ENCODE peak calls at places on chromosomes 12 and 14, in nine cellular contexts. One of them, this sample, is unnamed.

GRCh38 chr14:74963705-74964271 is 8.4 kb upstream of the PGF start:
- DNase-seq in body of pancreas: no peak
- DNase-seq in CD8-positive, alpha-beta memory T cell: no peak
- DNase-seq in upper lobe of left lung: no peak
- DNase-seq in effector memory CD4-positive, alpha-beta T cell: no peak
- DNase-seq in neuronal stem cell: no peak
- DNase-seq in Peyer's patch: no peak
- DNase-seq in PC-3: no peak
- DNase-seq in A549: no peak
- DNase-seq in this sample: no peak

GRCh38 chr12:10190558-10191388 is 11.9 kb downstream of the TMEM52B start:
- DNase-seq in body of pancreas: peak
- DNase-seq in CD8-positive, alpha-beta memory T cell: peak
- DNase-seq in upper lobe of left lung: no peak
- DNase-seq in effector memory CD4-positive, alpha-beta T cell: no peak
- DNase-seq in neuronal stem cell: no peak
- DNase-seq in Peyer's patch: no peak
- DNase-seq in PC-3: peak
- DNase-seq in A549: peak
- DNase-seq in this sample: no peak

GRCh38 chr12:14256555-14257169 is 108.8 kb upstream of the ATF7IP start:
- DNase-seq in body of pancreas: peak
- DNase-seq in CD8-positive, alpha-beta memory T cell: peak
- DNase-seq in upper lobe of left lung: no peak
- DNase-seq in effector memory CD4-positive, alpha-beta T cell: peak
- DNase-seq in neuronal stem cell: peak
- DNase-seq in Peyer's patch: peak
- DNase-seq in PC-3: peak
- DNase-seq in A549: peak
- DNase-seq in this sample: no peak

GRCh38 chr12:98007963-98008362 is 507.4 kb upstream of the TMPO start:
- DNase-seq in body of pancreas: no peak
- DNase-seq in CD8-positive, alpha-beta memory T cell: no peak
- DNase-seq in upper lobe of left lung: no peak
- DNase-seq in effector memory CD4-positive, alpha-beta T cell: no peak
- DNase-seq in neuronal stem cell: no peak
- DNase-seq in Peyer's patch: no peak
- DNase-seq in PC-3: no peak
- DNase-seq in A549: no peak
- DNase-seq in this sample: no peak

GRCh38 chr14:94213021-94213420 is 38.9 kb downstream of the PPP4R4 start:
- DNase-seq in body of pancreas: no peak
- DNase-seq in CD8-positive, alpha-beta memory T cell: no peak
- DNase-seq in upper lobe of left lung: no peak
- DNase-seq in effector memory CD4-positive, alpha-beta T cell: no peak
- DNase-seq in neuronal stem cell: no peak
- DNase-seq in Peyer's patch: no peak
- DNase-seq in PC-3: peak
- DNase-seq in A549: no peak
- DNase-seq in this sample: peak

GRCh38 chr12:88993655-88994054 is 358.6 kb downstream of the DUSP6 start:
- DNase-seq in body of pancreas: no peak
- DNase-seq in CD8-positive, alpha-beta memory T cell: no peak
- DNase-seq in upper lobe of left lung: no peak
- DNase-seq in effector memory CD4-positive, alpha-beta T cell: no peak
- DNase-seq in neuronal stem cell: peak
- DNase-seq in Peyer's patch: no peak
- DNase-seq in PC-3: peak
- DNase-seq in A549: peak
- DNase-seq in this sample: no peak

GRCh38 chr12:95976416-95976832 is 19.7 kb downstream of the HAL start:
- DNase-seq in body of pancreas: no peak
- DNase-seq in CD8-positive, alpha-beta memory T cell: no peak
- DNase-seq in upper lobe of left lung: no peak
- DNase-seq in effector memory CD4-positive, alpha-beta T cell: no peak
- DNase-seq in neuronal stem cell: no peak
- DNase-seq in Peyer's patch: no peak
- DNase-seq in PC-3: peak
- DNase-seq in A549: no peak
- DNase-seq in this sample: no peak

GRCh38 chr14:20412422-20412821 is 879 bp downstream of the TEP1 start:
- DNase-seq in body of pancreas: no peak
- DNase-seq in CD8-positive, alpha-beta memory T cell: peak
- DNase-seq in upper lobe of left lung: no peak
- DNase-seq in effector memory CD4-positive, alpha-beta T cell: no peak
- DNase-seq in neuronal stem cell: no peak
- DNase-seq in Peyer's patch: no peak
- DNase-seq in PC-3: no peak
- DNase-seq in A549: no peak
- DNase-seq in this sample: no peak

GRCh38 chr12:45557020-45557419 is 172.5 kb upstream of the ARID2 start:
- DNase-seq in body of pancreas: no peak
- DNase-seq in CD8-positive, alpha-beta memory T cell: no peak
- DNase-seq in upper lobe of left lung: no peak
- DNase-seq in effector memory CD4-positive, alpha-beta T cell: no peak
- DNase-seq in neuronal stem cell: no peak
- DNase-seq in Peyer's patch: no peak
- DNase-seq in PC-3: no peak
- DNase-seq in A549: no peak
- DNase-seq in this sample: no peak

GRCh38 chr12:10184261-10184843 is 5.5 kb downstream of the TMEM52B start:
- DNase-seq in body of pancreas: no peak
- DNase-seq in CD8-positive, alpha-beta memory T cell: no peak
- DNase-seq in upper lobe of left lung: no peak
- DNase-seq in effector memory CD4-positive, alpha-beta T cell: no peak
- DNase-seq in neuronal stem cell: no peak
- DNase-seq in Peyer's patch: no peak
- DNase-seq in PC-3: no peak
- DNase-seq in A549: no peak
- DNase-seq in this sample: no peak

GRCh38 chr12:88703790-88704189 is 123.5 kb upstream of the KITLG start:
- DNase-seq in body of pancreas: no peak
- DNase-seq in CD8-positive, alpha-beta memory T cell: no peak
- DNase-seq in upper lobe of left lung: no peak
- DNase-seq in effector memory CD4-positive, alpha-beta T cell: no peak
- DNase-seq in neuronal stem cell: no peak
- DNase-seq in Peyer's patch: no peak
- DNase-seq in PC-3: peak
- DNase-seq in A549: no peak
- DNase-seq in this sample: no peak

GRCh38 chr14:84442481-84442880 is 1087.5 kb upstream of the FLRT2 start:
- DNase-seq in body of pancreas: no peak
- DNase-seq in CD8-positive, alpha-beta memory T cell: no peak
- DNase-seq in upper lobe of left lung: no peak
- DNase-seq in effector memory CD4-positive, alpha-beta T cell: no peak
- DNase-seq in neuronal stem cell: no peak
- DNase-seq in Peyer's patch: no peak
- DNase-seq in PC-3: peak
- DNase-seq in A549: no peak
- DNase-seq in this sample: no peak

GRCh38 chr14:104968541-104969401 is 9.4 kb downstream of the AHNAK2 start:
- DNase-seq in body of pancreas: no peak
- DNase-seq in CD8-positive, alpha-beta memory T cell: no peak
- DNase-seq in upper lobe of left lung: peak
- DNase-seq in effector memory CD4-positive, alpha-beta T cell: no peak
- DNase-seq in neuronal stem cell: no peak
- DNase-seq in Peyer's patch: peak
- DNase-seq in PC-3: peak
- DNase-seq in A549: peak
- DNase-seq in this sample: peak

GRCh38 chr12:116196752-116197718 is 80.5 kb downstream of the MED13L start:
- DNase-seq in body of pancreas: no peak
- DNase-seq in CD8-positive, alpha-beta memory T cell: no peak
- DNase-seq in upper lobe of left lung: no peak
- DNase-seq in effector memory CD4-positive, alpha-beta T cell: no peak
- DNase-seq in neuronal stem cell: no peak
- DNase-seq in Peyer's patch: no peak
- DNase-seq in PC-3: no peak
- DNase-seq in A549: no peak
- DNase-seq in this sample: no peak

GRCh38 chr12:124088232-124088907 is 115.4 kb downstream of the ZNF664 start:
- DNase-seq in body of pancreas: no peak
- DNase-seq in CD8-positive, alpha-beta memory T cell: no peak
- DNase-seq in upper lobe of left lung: no peak
- DNase-seq in effector memory CD4-positive, alpha-beta T cell: no peak
- DNase-seq in neuronal stem cell: no peak
- DNase-seq in Peyer's patch: no peak
- DNase-seq in PC-3: no peak
- DNase-seq in A549: no peak
- DNase-seq in this sample: no peak

DNA sequence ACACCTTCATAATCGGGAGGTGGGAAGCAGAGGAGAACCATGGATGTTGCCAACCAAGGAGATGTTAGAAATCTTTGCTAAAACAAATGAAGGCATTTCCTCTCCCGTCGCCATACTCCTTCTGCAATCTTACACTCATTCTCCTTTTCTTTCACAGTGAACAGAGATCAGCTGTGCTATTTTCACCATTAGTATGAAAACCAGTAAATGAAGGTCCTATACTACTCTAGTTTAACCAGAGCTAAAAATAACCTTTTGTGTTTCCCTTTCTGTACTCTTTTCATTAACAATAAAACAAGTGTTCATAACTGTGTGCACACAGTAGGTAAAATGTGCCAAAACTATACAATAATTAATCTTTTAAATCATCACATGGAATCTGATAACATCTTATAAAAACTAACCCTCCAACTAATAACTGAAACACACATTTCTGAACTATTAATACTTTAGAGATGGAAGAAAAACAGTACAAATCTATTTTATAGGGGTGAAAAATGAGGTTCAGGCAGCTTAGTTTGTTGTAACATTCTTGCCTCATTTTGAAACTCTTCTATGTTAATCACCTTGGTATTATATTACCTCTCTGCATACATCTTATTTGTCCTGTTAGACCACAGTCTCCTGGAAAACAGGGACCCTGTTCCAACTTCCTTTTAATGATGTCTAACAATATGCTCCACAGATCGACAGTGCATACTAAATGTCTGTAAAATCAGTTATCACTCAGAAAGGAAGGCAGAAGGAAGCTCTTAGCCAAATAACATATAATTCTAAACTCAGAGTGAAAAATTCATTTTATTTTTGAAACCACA is 69.5 kb downstream of the SPPL3 start:
- DNase-seq in body of pancreas: no peak
- DNase-seq in CD8-positive, alpha-beta memory T cell: no peak
- DNase-seq in upper lobe of left lung: no peak
- DNase-seq in effector memory CD4-positive, alpha-beta T cell: no peak
- DNase-seq in neuronal stem cell: no peak
- DNase-seq in Peyer's patch: no peak
- DNase-seq in PC-3: no peak
- DNase-seq in A549: no peak
- DNase-seq in this sample: no peak
- H3K27ac ChIP-seq in body of pancreas: no peak
- H3K27ac ChIP-seq in CD8-positive, alpha-beta memory T cell: no peak
- H3K27ac ChIP-seq in upper lobe of left lung: peak
- H3K27ac ChIP-seq in effector memory CD4-positive, alpha-beta T cell: no peak
- H3K27ac ChIP-seq in neuronal stem cell: no peak
- H3K27ac ChIP-seq in Peyer's patch: no peak
- H3K27ac ChIP-seq in PC-3: no peak
- H3K27ac ChIP-seq in A549: no peak
- H3K27ac ChIP-seq in this sample: peak

DNA sequence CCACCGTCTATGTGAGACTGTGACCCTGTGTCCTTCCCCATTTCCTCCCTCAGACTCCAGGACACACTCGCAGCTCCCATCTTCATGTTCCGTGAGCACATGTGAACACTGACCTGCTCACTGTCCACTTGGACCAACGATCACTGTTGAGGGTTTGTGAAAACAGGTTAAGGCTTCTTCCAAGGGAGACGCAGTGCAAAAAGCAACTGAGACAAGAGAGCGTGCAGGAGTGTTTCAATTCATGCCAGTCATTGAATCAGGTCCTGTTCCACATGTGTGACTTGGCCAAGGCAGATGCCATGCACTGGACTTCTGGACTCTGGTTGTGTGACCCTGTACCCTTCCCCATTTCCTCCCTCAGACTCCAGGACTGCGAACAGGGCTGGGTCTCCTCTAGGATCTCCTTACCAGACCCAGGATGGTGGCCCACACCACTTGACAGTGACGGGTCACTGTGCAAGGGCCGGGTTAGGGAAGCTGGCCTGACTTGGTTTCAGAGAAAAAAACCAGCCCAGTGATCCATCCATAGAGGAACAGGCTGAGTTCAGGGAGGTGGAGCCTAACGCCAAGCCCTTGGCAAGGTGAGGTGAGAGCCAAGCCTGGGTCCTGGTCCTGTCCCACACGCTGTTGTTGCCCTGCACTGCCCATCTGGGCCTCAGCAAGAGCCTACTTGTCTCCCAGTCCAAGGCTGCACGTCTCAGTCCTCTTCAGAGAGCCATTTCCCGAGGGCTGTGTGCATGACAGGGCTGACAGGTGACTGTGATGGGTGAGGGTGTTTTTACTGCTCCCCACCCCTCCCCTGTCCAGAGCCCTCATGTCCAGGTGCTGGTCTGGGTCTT is 5.7 kb upstream of the KRT5 start:
- DNase-seq in body of pancreas: peak
- DNase-seq in CD8-positive, alpha-beta memory T cell: no peak
- DNase-seq in upper lobe of left lung: no peak
- DNase-seq in effector memory CD4-positive, alpha-beta T cell: no peak
- DNase-seq in neuronal stem cell: no peak
- DNase-seq in Peyer's patch: peak
- DNase-seq in PC-3: no peak
- DNase-seq in A549: no peak
- DNase-seq in this sample: no peak
- H3K27ac ChIP-seq in body of pancreas: no peak
- H3K27ac ChIP-seq in CD8-positive, alpha-beta memory T cell: no peak
- H3K27ac ChIP-seq in upper lobe of left lung: no peak
- H3K27ac ChIP-seq in effector memory CD4-positive, alpha-beta T cell: no peak
- H3K27ac ChIP-seq in neuronal stem cell: no peak
- H3K27ac ChIP-seq in Peyer's patch: no peak
- H3K27ac ChIP-seq in PC-3: no peak
- H3K27ac ChIP-seq in A549: no peak
- H3K27ac ChIP-seq in this sample: peak

GRCh38 chr14:90159688-90160087 is 96.7 kb upstream of the PSMC1 start:
- DNase-seq in body of pancreas: no peak
- DNase-seq in CD8-positive, alpha-beta memory T cell: no peak
- DNase-seq in upper lobe of left lung: no peak
- DNase-seq in effector memory CD4-positive, alpha-beta T cell: no peak
- DNase-seq in neuronal stem cell: no peak
- DNase-seq in Peyer's patch: no peak
- DNase-seq in PC-3: no peak
- DNase-seq in A549: no peak
- DNase-seq in this sample: no peak
- H3K27ac ChIP-seq in body of pancreas: no peak
- H3K27ac ChIP-seq in CD8-positive, alpha-beta memory T cell: no peak
- H3K27ac ChIP-seq in upper lobe of left lung: no peak
- H3K27ac ChIP-seq in effector memory CD4-positive, alpha-beta T cell: no peak
- H3K27ac ChIP-seq in neuronal stem cell: no peak
- H3K27ac ChIP-seq in Peyer's patch: no peak
- H3K27ac ChIP-seq in PC-3: no peak
- H3K27ac ChIP-seq in A549: no peak
- H3K27ac ChIP-seq in this sample: no peak

DNA sequence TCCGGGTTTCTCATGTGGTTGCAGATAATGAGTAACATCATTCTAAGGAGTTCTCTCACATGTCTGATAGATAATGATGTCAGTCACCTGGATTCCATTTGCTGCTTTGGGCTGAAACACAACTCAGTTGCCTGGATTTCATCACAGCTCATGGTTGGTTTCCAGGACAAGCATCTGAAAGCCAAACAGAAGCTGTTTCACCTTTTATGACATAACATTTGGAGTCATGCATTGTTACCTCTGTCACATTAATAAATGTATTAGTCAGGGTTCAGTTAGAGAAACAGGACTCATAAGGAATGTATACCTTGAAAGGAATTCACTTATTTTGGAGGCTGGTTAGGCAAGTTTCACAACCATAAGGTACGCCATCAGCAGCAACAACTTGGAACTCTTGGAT is 251.9 kb upstream of the ATXN7L3B start:
- DNase-seq in body of pancreas: no peak
- DNase-seq in CD8-positive, alpha-beta memory T cell: no peak
- DNase-seq in upper lobe of left lung: no peak
- DNase-seq in effector memory CD4-positive, alpha-beta T cell: no peak
- DNase-seq in neuronal stem cell: no peak
- DNase-seq in Peyer's patch: no peak
- DNase-seq in PC-3: peak
- DNase-seq in A549: no peak
- DNase-seq in this sample: peak
- H3K27ac ChIP-seq in body of pancreas: no peak
- H3K27ac ChIP-seq in CD8-positive, alpha-beta memory T cell: no peak
- H3K27ac ChIP-seq in upper lobe of left lung: no peak
- H3K27ac ChIP-seq in effector memory CD4-positive, alpha-beta T cell: no peak
- H3K27ac ChIP-seq in neuronal stem cell: no peak
- H3K27ac ChIP-seq in Peyer's patch: no peak
- H3K27ac ChIP-seq in PC-3: peak
- H3K27ac ChIP-seq in A549: no peak
- H3K27ac ChIP-seq in this sample: peak